ENCODE peak calls at places on chromosomes 1 and 21, in ten cellular contexts. J, E, O, B, C, H, G, W, Z and V are unnamed samples.

GRCh38 chr1:170623171-170623570 is 40.8 kb upstream of the PRRX1 start:
- DNase-seq in J (no peak), E (no peak), O (no peak), B (no peak), C (no peak), H (peak), G (peak), W (peak), Z (no peak), V (no peak)

GRCh38 chr1:34645919-34646318 is 108.9 kb upstream of the GJB5 start:
- DNase-seq in J (no peak), E (no peak), O (no peak), B (no peak), C (no peak), H (no peak), G (no peak), W (no peak), Z (no peak), V (no peak)

GRCh38 chr1:197998110-197998509 is 80.9 kb downstream of the LHX9 start:
- DNase-seq in J (no peak), E (no peak), O (no peak), B (no peak), C (no peak), H (no peak), G (no peak), W (no peak), Z (no peak), V (no peak)

GRCh38 chr1:1361982-1362423 is 3.6 kb upstream of the MXRA8 start:
- DNase-seq in J (no peak), E (no peak), O (no peak), B (no peak), C (peak), H (peak), G (no peak), W (peak), Z (no peak), V (no peak)

GRCh38 chr1:176811896-176812295 is 348.9 kb downstream of the PAPPA2 start:
- DNase-seq in J (no peak), E (no peak), O (no peak), B (no peak), C (peak), H (no peak), G (no peak), W (no peak), Z (no peak), V (no peak)

GRCh38 chr21:25103500-25104207 is 503.6 kb downstream of the MRPL39 start:
- DNase-seq in J (no peak), E (no peak), O (no peak), B (no peak), C (no peak), H (peak), G (no peak), W (no peak), Z (no peak), V (no peak)

GRCh38 chr1:7046314-7046713 is 261.1 kb downstream of the CAMTA1 start:
- DNase-seq in J (no peak), E (no peak), O (no peak), B (no peak), C (no peak), H (peak), G (peak), W (peak), Z (peak), V (no peak)

GRCh38 chr1:216765346-216766300 is 42.4 kb upstream of the ESRRG start:
- DNase-seq in J (no peak), E (no peak), O (no peak), B (no peak), C (no peak), H (no peak), G (peak), W (no peak), Z (no peak), V (no peak)

GRCh38 chr1:108527837-108528236 is 32.1 kb upstream of the EEIG2 start:
- DNase-seq in J (no peak), E (no peak), O (no peak), B (no peak), C (no peak), H (no peak), G (no peak), W (no peak), Z (no peak), V (no peak)

GRCh38 chr21:44920694-44921604 is at the start of gene ITGB2:
- DNase-seq in J (no peak), E (peak), O (peak), B (no peak), C (no peak), H (no peak), G (no peak), W (no peak), Z (no peak), V (peak)

GRCh38 chr1:156889802-156890585 is 3.5 kb upstream of the PEAR1 start:
- DNase-seq in J (peak), E (peak), O (no peak), B (peak), C (peak), H (peak), G (peak), W (peak), Z (peak), V (peak)

GRCh38 chr1:238252033-238252802 is 361.5 kb upstream of the ZP4 start:
- DNase-seq in J (no peak), E (peak), O (no peak), B (no peak), C (no peak), H (peak), G (peak), W (peak), Z (peak), V (no peak)

GRCh38 chr1:67880056-67880601 is 46.9 kb upstream of the GNG12 start:
- DNase-seq in J (no peak), E (no peak), O (no peak), B (no peak), C (no peak), H (peak), G (peak), W (peak), Z (no peak), V (no peak)

GRCh38 chr1:227788279-227789041 is 27.0 kb upstream of the PRSS38 start:
- DNase-seq in J (no peak), E (peak), O (peak), B (peak), C (peak), H (no peak), G (peak), W (no peak), Z (peak), V (no peak)

GRCh38 chr21:37987668-37988067 is 71.4 kb upstream of the KCNJ6 start:
- DNase-seq in J (no peak), E (no peak), O (no peak), B (no peak), C (no peak), H (no peak), G (no peak), W (no peak), Z (no peak), V (no peak)

GRCh38 chr1:213423041-213423440 is 372.0 kb downstream of the RPS6KC1 start:
- DNase-seq in J (no peak), E (no peak), O (no peak), B (no peak), C (no peak), H (no peak), G (no peak), W (no peak), Z (no peak), V (no peak)

GRCh38 chr1:153544453-153545066 is 1.0 kb downstream of the S100A4 start:
- DNase-seq in J (no peak), E (peak), O (no peak), B (no peak), C (no peak), H (no peak), G (peak), W (no peak), Z (no peak), V (no peak)